ENCODE peak calls at places on chromosomes 4 and X, in nine cellular contexts. One of them, this sample, is unnamed.
A peak's percentile ranks its signal among the peaks of the same experiment; 100 is the strongest.

GRCh38 chr4:106763044-106763443 is 273.1 kb downstream of the DKK2 start:
- DNase-seq in body of pancreas: no peak
- DNase-seq in spleen: no peak
- DNase-seq in astrocyte: peak; percentile 2
- DNase-seq in uterus: no peak
- DNase-seq in HCT116: no peak
- DNase-seq in stomach: no peak
- DNase-seq in thoracic aorta: no peak
- DNase-seq in endothelial cell of umbilical vein: no peak
- DNase-seq in this sample: no peak

GRCh38 chr4:52837716-52838558 is 24.2 kb upstream of the RASL11B start:
- DNase-seq in uterus: no peak
- DNase-seq in spleen: no peak
- DNase-seq in HCT116: no peak
- DNase-seq in stomach: no peak
- DNase-seq in thoracic aorta: no peak
- DNase-seq in endothelial cell of umbilical vein: no peak
- DNase-seq in body of pancreas: peak; percentile 41
- DNase-seq in astrocyte: peak; percentile 83
- DNase-seq in this sample: no peak

GRCh38 chrX:38305971-38306370 is 21.3 kb downstream of the RPGR start:
- DNase-seq in uterus: no peak
- DNase-seq in HCT116: no peak
- DNase-seq in spleen: no peak
- DNase-seq in body of pancreas: no peak
- DNase-seq in endothelial cell of umbilical vein: peak; percentile 90
- DNase-seq in stomach: no peak
- DNase-seq in astrocyte: no peak
- DNase-seq in thoracic aorta: no peak
- DNase-seq in this sample: no peak

GRCh38 chr4:113499696-113500095 is 261.8 kb downstream of the CAMK2D start:
- DNase-seq in spleen: no peak
- DNase-seq in HCT116: no peak
- DNase-seq in astrocyte: peak; percentile 89
- DNase-seq in thoracic aorta: no peak
- DNase-seq in body of pancreas: peak; percentile 15
- DNase-seq in uterus: no peak
- DNase-seq in endothelial cell of umbilical vein: no peak
- DNase-seq in stomach: no peak
- DNase-seq in this sample: no peak

GRCh38 chr4:107635735-107636134 is 84.3 kb downstream of the PAPSS1 start:
- DNase-seq in HCT116: no peak
- DNase-seq in uterus: no peak
- DNase-seq in stomach: no peak
- DNase-seq in spleen: no peak
- DNase-seq in thoracic aorta: no peak
- DNase-seq in endothelial cell of umbilical vein: no peak
- DNase-seq in body of pancreas: no peak
- DNase-seq in astrocyte: no peak
- DNase-seq in this sample: no peak

GRCh38 chr4:138981930-138982390 is 33.6 kb upstream of the NOCT start:
- DNase-seq in uterus: peak; percentile 27
- DNase-seq in body of pancreas: peak; percentile 24
- DNase-seq in stomach: no peak
- DNase-seq in thoracic aorta: no peak
- DNase-seq in spleen: no peak
- DNase-seq in astrocyte: peak; percentile 13
- DNase-seq in HCT116: no peak
- DNase-seq in endothelial cell of umbilical vein: peak; percentile 93
- DNase-seq in this sample: peak; percentile 21

GRCh38 chr4:7394681-7395451 is 39.9 kb downstream of the PSAPL1 start:
- DNase-seq in astrocyte: no peak
- DNase-seq in uterus: peak; percentile 10
- DNase-seq in HCT116: no peak
- DNase-seq in body of pancreas: peak; percentile 8
- DNase-seq in stomach: peak; percentile 23
- DNase-seq in thoracic aorta: no peak
- DNase-seq in spleen: peak; percentile 67
- DNase-seq in endothelial cell of umbilical vein: no peak
- DNase-seq in this sample: no peak

GRCh38 chrX:115561605-115562491 is 874 bp downstream of the PLS3 start:
- DNase-seq in body of pancreas: peak; percentile 40
- DNase-seq in endothelial cell of umbilical vein: peak; percentile 52
- DNase-seq in thoracic aorta: no peak
- DNase-seq in HCT116: no peak
- DNase-seq in stomach: peak; percentile 28
- DNase-seq in spleen: no peak
- DNase-seq in uterus: peak; percentile 60
- DNase-seq in astrocyte: no peak
- DNase-seq in this sample: peak; percentile 43

GRCh38 chrX:148070504-148070877 is 89.4 kb downstream of the FMR1NB start:
- DNase-seq in body of pancreas: no peak
- DNase-seq in endothelial cell of umbilical vein: no peak
- DNase-seq in thoracic aorta: no peak
- DNase-seq in stomach: no peak
- DNase-seq in uterus: no peak
- DNase-seq in astrocyte: no peak
- DNase-seq in spleen: no peak
- DNase-seq in HCT116: no peak
- DNase-seq in this sample: no peak

GRCh38 chr4:176607807-176608206 is 184.9 kb downstream of the VEGFC start:
- DNase-seq in astrocyte: no peak
- DNase-seq in spleen: no peak
- DNase-seq in body of pancreas: no peak
- DNase-seq in HCT116: no peak
- DNase-seq in stomach: no peak
- DNase-seq in thoracic aorta: no peak
- DNase-seq in uterus: no peak
- DNase-seq in endothelial cell of umbilical vein: no peak
- DNase-seq in this sample: no peak

GRCh38 chr4:38803833-38804653 is 548 bp downstream of the TLR1 start:
- DNase-seq in spleen: no peak
- DNase-seq in body of pancreas: no peak
- DNase-seq in thoracic aorta: no peak
- DNase-seq in stomach: no peak
- DNase-seq in endothelial cell of umbilical vein: no peak
- DNase-seq in astrocyte: no peak
- DNase-seq in uterus: no peak
- DNase-seq in HCT116: no peak
- DNase-seq in this sample: no peak

GRCh38 chrX:18877472-18877871 is 106.4 kb downstream of the PHKA2 start:
- DNase-seq in astrocyte: no peak
- DNase-seq in stomach: no peak
- DNase-seq in HCT116: no peak
- DNase-seq in thoracic aorta: no peak
- DNase-seq in endothelial cell of umbilical vein: no peak
- DNase-seq in spleen: peak; percentile 17
- DNase-seq in body of pancreas: no peak
- DNase-seq in uterus: no peak
- DNase-seq in this sample: no peak

GRCh38 chrX:120753413-120754251 is 122.0 kb downstream of the CT47B1 start:
- DNase-seq in thoracic aorta: no peak
- DNase-seq in endothelial cell of umbilical vein: no peak
- DNase-seq in stomach: no peak
- DNase-seq in body of pancreas: no peak
- DNase-seq in astrocyte: no peak
- DNase-seq in uterus: no peak
- DNase-seq in HCT116: no peak
- DNase-seq in spleen: no peak
- DNase-seq in this sample: no peak

GRCh38 chr4:3424522-3425095 is 17.2 kb upstream of the HGFAC start:
- DNase-seq in astrocyte: no peak
- DNase-seq in endothelial cell of umbilical vein: no peak
- DNase-seq in body of pancreas: no peak
- DNase-seq in stomach: no peak
- DNase-seq in thoracic aorta: no peak
- DNase-seq in uterus: no peak
- DNase-seq in HCT116: no peak
- DNase-seq in spleen: no peak
- DNase-seq in this sample: no peak

GRCh38 chr4:2934813-2935761 is 28.1 kb downstream of the NOP14 start:
- DNase-seq in HCT116: peak; percentile 77
- DNase-seq in endothelial cell of umbilical vein: peak; percentile 86
- DNase-seq in body of pancreas: peak; percentile 98
- DNase-seq in astrocyte: peak; percentile 68
- DNase-seq in stomach: peak; percentile 98
- DNase-seq in thoracic aorta: peak; percentile 75
- DNase-seq in spleen: peak; percentile 98
- DNase-seq in uterus: peak; percentile 96
- DNase-seq in this sample: peak; percentile 98

DNA sequence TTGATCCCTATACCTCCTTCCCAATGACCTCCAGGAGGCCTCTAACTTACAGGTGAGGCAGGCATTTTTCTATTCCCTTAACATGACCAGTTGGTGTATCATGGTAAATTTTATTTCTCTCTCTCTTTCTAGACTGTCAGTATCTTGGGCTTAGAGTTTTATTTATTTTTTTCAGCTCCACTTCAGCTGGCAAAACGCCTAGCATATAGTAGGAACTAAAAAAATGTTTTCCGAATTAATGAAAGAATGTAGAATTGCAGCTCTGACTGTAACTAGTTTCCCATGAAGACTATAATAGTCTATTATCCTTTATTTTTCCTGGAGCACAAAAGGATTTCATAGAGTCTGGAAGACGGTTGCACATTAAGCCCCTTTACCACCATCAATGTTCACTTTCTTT is 84.8 kb downstream of the PDE5A start:
- DNase-seq in thoracic aorta: no peak
- DNase-seq in stomach: no peak
- DNase-seq in HCT116: no peak
- DNase-seq in endothelial cell of umbilical vein: no peak
- DNase-seq in astrocyte: no peak
- DNase-seq in body of pancreas: no peak
- DNase-seq in uterus: no peak
- DNase-seq in spleen: no peak
- DNase-seq in this sample: no peak
- H3K4me1 ChIP-seq in thoracic aorta: peaks cover 42% of the 10 kb centered on the region
- H3K4me1 ChIP-seq in stomach: no peaks in the 10 kb centered on the region
- H3K4me1 ChIP-seq in HCT116: no peaks in the 10 kb centered on the region
- H3K4me1 ChIP-seq in endothelial cell of umbilical vein: no peaks in the 10 kb centered on the region
- H3K4me1 ChIP-seq in astrocyte: no peaks in the 10 kb centered on the region
- H3K4me1 ChIP-seq in body of pancreas: no peaks in the 10 kb centered on the region
- H3K4me1 ChIP-seq in uterus: no peaks in the 10 kb centered on the region
- H3K4me1 ChIP-seq in spleen: no peaks in the 10 kb centered on the region
- H3K4me1 ChIP-seq in this sample: peaks cover 3% of the 10 kb centered on the region

DNA sequence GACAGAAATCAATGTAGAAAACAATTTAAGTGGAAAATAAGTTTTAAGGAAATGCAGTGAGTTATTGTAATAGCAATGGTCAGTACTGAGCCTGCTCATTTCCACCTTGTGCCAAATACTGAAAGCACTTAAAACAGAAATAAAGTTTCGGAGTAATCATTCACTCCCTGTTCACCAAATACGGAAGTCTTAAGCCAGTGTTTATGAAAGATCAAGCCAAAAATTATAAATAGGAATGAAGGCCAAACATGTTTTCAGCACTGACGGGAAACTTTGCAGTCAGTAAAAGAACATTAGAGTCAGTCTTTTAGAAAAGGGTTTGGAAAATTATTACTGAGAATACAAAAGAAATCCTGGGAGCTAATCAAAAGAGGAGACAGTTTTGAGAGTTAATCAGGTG is 178.6 kb downstream of the DMD start:
- DNase-seq in thoracic aorta: no peak
- DNase-seq in HCT116: no peak
- DNase-seq in uterus: no peak
- DNase-seq in spleen: no peak
- DNase-seq in stomach: no peak
- DNase-seq in endothelial cell of umbilical vein: no peak
- DNase-seq in body of pancreas: no peak
- DNase-seq in astrocyte: no peak
- DNase-seq in this sample: no peak
- H3K4me3 ChIP-seq in thoracic aorta: peak overlapping the region; percentile 29
- H3K4me3 ChIP-seq in HCT116: no peak overlapping the region
- H3K4me3 ChIP-seq in uterus: no peak overlapping the region
- H3K4me3 ChIP-seq in spleen: no peak overlapping the region
- H3K4me3 ChIP-seq in stomach: no peak overlapping the region
- H3K4me3 ChIP-seq in endothelial cell of umbilical vein: no peak overlapping the region
- H3K4me3 ChIP-seq in body of pancreas: no peak overlapping the region
- H3K4me3 ChIP-seq in astrocyte: no peak overlapping the region
- H3K4me3 ChIP-seq in this sample: no peak overlapping the region

DNA sequence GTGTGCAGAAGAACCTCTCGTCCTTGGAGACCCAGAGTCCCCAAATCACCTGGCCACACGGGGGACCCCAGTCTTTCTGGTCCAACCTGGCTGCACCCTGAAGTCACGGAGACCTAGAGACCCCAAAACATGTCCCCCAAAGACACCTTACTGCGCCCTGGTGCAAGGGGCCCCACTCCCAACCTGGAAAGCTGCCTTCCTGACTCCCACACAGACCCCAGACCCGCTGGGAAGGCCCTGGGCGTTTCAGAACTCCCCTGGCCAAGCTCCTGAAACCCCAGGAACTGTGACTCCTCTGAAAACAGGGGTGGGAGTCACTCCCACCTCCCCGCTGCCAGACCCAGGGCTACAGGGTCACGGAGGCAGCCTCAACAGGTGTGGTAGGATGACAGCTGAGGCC is 12.7 kb upstream of the SHOX start:
- DNase-seq in astrocyte: no peak
- DNase-seq in HCT116: no peak
- DNase-seq in spleen: no peak
- DNase-seq in thoracic aorta: no peak
- DNase-seq in body of pancreas: no peak
- DNase-seq in uterus: no peak
- DNase-seq in stomach: no peak
- DNase-seq in endothelial cell of umbilical vein: no peak
- DNase-seq in this sample: no peak
- H3K9me3 ChIP-seq in astrocyte: no peaks in the 10 kb centered on the region
- H3K9me3 ChIP-seq in HCT116: no peaks in the 10 kb centered on the region
- H3K9me3 ChIP-seq in spleen: peaks cover 1% of the 10 kb centered on the region
- H3K9me3 ChIP-seq in thoracic aorta: no peaks in the 10 kb centered on the region
- H3K9me3 ChIP-seq in body of pancreas: no peaks in the 10 kb centered on the region
- H3K9me3 ChIP-seq in uterus: no peaks in the 10 kb centered on the region
- H3K9me3 ChIP-seq in stomach: peaks cover 4% of the 10 kb centered on the region
- H3K9me3 ChIP-seq in endothelial cell of umbilical vein: peaks cover 2% of the 10 kb centered on the region
- H3K9me3 ChIP-seq in this sample: no peaks in the 10 kb centered on the region

GRCh38 chr4:25966171-25966570 is 52.2 kb downstream of the SMIM20 start:
- DNase-seq in endothelial cell of umbilical vein: no peak
- DNase-seq in spleen: no peak
- DNase-seq in uterus: no peak
- DNase-seq in thoracic aorta: no peak
- DNase-seq in astrocyte: peak; percentile 25
- DNase-seq in body of pancreas: no peak
- DNase-seq in stomach: no peak
- DNase-seq in HCT116: no peak
- DNase-seq in this sample: no peak

GRCh38 chr4:25973346-25973745 is 59.3 kb downstream of the SMIM20 start:
- DNase-seq in body of pancreas: no peak
- DNase-seq in HCT116: no peak
- DNase-seq in spleen: no peak
- DNase-seq in thoracic aorta: no peak
- DNase-seq in uterus: no peak
- DNase-seq in endothelial cell of umbilical vein: no peak
- DNase-seq in astrocyte: no peak
- DNase-seq in stomach: no peak
- DNase-seq in this sample: no peak

GRCh38 chr4:25970241-25970675 is 56.2 kb downstream of the SMIM20 start:
- DNase-seq in uterus: no peak
- DNase-seq in body of pancreas: peak; percentile 45
- DNase-seq in thoracic aorta: no peak
- DNase-seq in HCT116: no peak
- DNase-seq in stomach: no peak
- DNase-seq in spleen: no peak
- DNase-seq in astrocyte: no peak
- DNase-seq in endothelial cell of umbilical vein: no peak
- DNase-seq in this sample: peak; percentile 61

GRCh38 chr4:25969374-25969773 is 55.4 kb downstream of the SMIM20 start:
- DNase-seq in astrocyte: no peak
- DNase-seq in endothelial cell of umbilical vein: no peak
- DNase-seq in stomach: no peak
- DNase-seq in spleen: no peak
- DNase-seq in HCT116: no peak
- DNase-seq in body of pancreas: no peak
- DNase-seq in thoracic aorta: no peak
- DNase-seq in uterus: no peak
- DNase-seq in this sample: no peak

GRCh38 chr4:25970691-25971427 is 56.8 kb downstream of the SMIM20 start:
- DNase-seq in astrocyte: peak; percentile 36
- DNase-seq in HCT116: no peak
- DNase-seq in thoracic aorta: no peak
- DNase-seq in uterus: no peak
- DNase-seq in body of pancreas: peak; percentile 68
- DNase-seq in endothelial cell of umbilical vein: no peak
- DNase-seq in spleen: no peak
- DNase-seq in stomach: no peak
- DNase-seq in this sample: no peak
- H3K4me1 ChIP-seq in astrocyte: peaks cover 10% of the 10 kb centered on the region
- H3K4me1 ChIP-seq in HCT116: no peaks in the 10 kb centered on the region
- H3K4me1 ChIP-seq in thoracic aorta: no peaks in the 10 kb centered on the region
- H3K4me1 ChIP-seq in uterus: no peaks in the 10 kb centered on the region
- H3K4me1 ChIP-seq in body of pancreas: peaks cover 14% of the 10 kb centered on the region
- H3K4me1 ChIP-seq in endothelial cell of umbilical vein: no peaks in the 10 kb centered on the region
- H3K4me1 ChIP-seq in spleen: peaks cover 7% of the 10 kb centered on the region
- H3K4me1 ChIP-seq in stomach: no peaks in the 10 kb centered on the region
- H3K4me1 ChIP-seq in this sample: peaks cover 7% of the 10 kb centered on the region